ENCODE peak calls at places on chromosomes 4 and X, in eight cellular contexts. G is cardiac muscle cell; N is fibroblast of the aortic adventitia; E is AG09319; B is uterus; C is CD4-positive, alpha-beta T cell; P is GM20000; H is ovary. Z is an unnamed sample.

GRCh38 chr4:90187148-90187884 is 60.1 kb downstream of the CCSER1 start:
- DNase-seq in E (no peak), G (no peak), B (no peak), H (no peak), N (no peak), C (no peak), P (no peak), Z (no peak)

GRCh38 chr4:162274354-162274753 is 110.6 kb upstream of the FSTL5 start:
- DNase-seq in B (no peak), N (no peak), C (no peak), E (no peak), H (no peak), G (no peak), P (peak; percentile 2), Z (no peak)

GRCh38 chr4:154312246-154312645 is 179.4 kb downstream of the DCHS2 start:
- DNase-seq in G (no peak), C (no peak), H (no peak), E (no peak), B (no peak), N (no peak), P (no peak), Z (no peak)

GRCh38 chrX:4935846-4936245 is 1222.4 kb upstream of the PRKX start:
- DNase-seq in H (no peak), E (no peak), G (no peak), P (no peak), B (no peak), C (no peak), N (no peak), Z (no peak)

GRCh38 chr4:73599182-73599581 is 21.1 kb downstream of the RASSF6 start:
- DNase-seq in B (no peak), C (no peak), P (no peak), H (peak; percentile 22), E (peak; percentile 10), G (no peak), N (peak; percentile 74), Z (no peak)

GRCh38 chr4:22643952-22644351 is 48.8 kb upstream of the GBA3 start:
- DNase-seq in C (no peak), P (no peak), H (no peak), N (no peak), G (no peak), B (no peak), E (no peak), Z (no peak)

GRCh38 chrX:149490100-149490499 is 15.0 kb downstream of the IDS start:
- DNase-seq in N (peak; percentile 24), B (no peak), H (no peak), C (no peak), P (no peak), G (no peak), E (no peak), Z (no peak)

GRCh38 chr4:19402666-19403065 is 849.0 kb upstream of the SLIT2 start:
- DNase-seq in H (no peak), G (no peak), B (no peak), P (no peak), E (no peak), C (no peak), N (peak; percentile 68), Z (no peak)

GRCh38 chr4:972651-973424 is 531 bp downstream of the DGKQ start:
- DNase-seq in B (no peak), E (no peak), G (no peak), C (peak; percentile 54), H (no peak), P (peak; percentile 81), N (peak; percentile 12), Z (no peak)

GRCh38 chr4:18075823-18076433 is 54.4 kb upstream of the LCORL start:
- DNase-seq in P (no peak), C (peak; percentile 11), B (peak; percentile 41), G (no peak), E (no peak), H (no peak), N (no peak), Z (no peak)

GRCh38 chr4:47703964-47704363 is 133.9 kb downstream of the CORIN start:
- DNase-seq in G (no peak), B (peak; percentile 19), C (no peak), N (no peak), H (no peak), P (no peak), E (no peak), Z (no peak)

GRCh38 chr4:114282937-114283336 is 303.5 kb upstream of the ARSJ start:
- DNase-seq in N (no peak), C (no peak), G (no peak), B (no peak), P (no peak), H (no peak), E (no peak), Z (no peak)

GRCh38 chrX:20053537-20053936 is 62.7 kb upstream of the BCLAF3 start:
- DNase-seq in E (no peak), H (no peak), G (no peak), N (no peak), C (no peak), P (no peak), B (no peak), Z (no peak)

GRCh38 chr4:52199574-52200338 is 148.7 kb downstream of the SPATA18 start:
- DNase-seq in B (no peak), P (no peak), H (no peak), C (no peak), N (peak; percentile 75), G (no peak), E (peak; percentile 59), Z (no peak)

GRCh38 chrX:48934581-48935331 is 15.9 kb upstream of the PIM2 start:
- DNase-seq in C (peak; percentile 46), G (no peak), B (no peak), H (no peak), E (no peak), N (no peak), P (no peak), Z (no peak)

GRCh38 chr4:1371151-1371830 is 24.3 kb downstream of the UVSSA start:
- DNase-seq in G (no peak), N (no peak), E (no peak), P (no peak), H (no peak), B (no peak), C (no peak), Z (no peak)

GRCh38 chrX:71532753-71533425 is at the start of gene OGT:
- DNase-seq in P (peak; percentile 68), G (peak; percentile 94), C (peak; percentile 94), B (peak; percentile 96), H (peak; percentile 94), E (peak; percentile 97), N (peak; percentile 98), Z (peak; percentile 74)

GRCh38 chrX:119887721-119888425 is 7.8 kb upstream of the AKAP14 start:
- DNase-seq in B (peak; percentile 24), N (no peak), C (peak; percentile 42), H (no peak), G (peak; percentile 65), P (peak; percentile 63), E (no peak), Z (no peak)

GRCh38 chrX:151680805-151681204 is 14.5 kb upstream of the PRRG3 start:
- DNase-seq in B (no peak), N (peak; percentile 19), H (no peak), C (peak; percentile 35), P (peak; percentile 53), G (peak; percentile 60), E (no peak), Z (no peak)

GRCh38 chr4:73867783-73868182 is 1.4 kb upstream of the CXCL1 start:
- DNase-seq in N (no peak), G (no peak), B (no peak), P (no peak), E (no peak), H (no peak), C (no peak), Z (no peak)

GRCh38 chr4:90145331-90145730 is 18.1 kb downstream of the CCSER1 start:
- DNase-seq in P (no peak), C (no peak), B (no peak), H (no peak), N (no peak), E (no peak), G (no peak), Z (no peak)

GRCh38 chr4:98661356-98662054 is 3.1 kb upstream of the TSPAN5 start:
- DNase-seq in H (no peak), G (no peak), B (no peak), N (no peak), E (no peak), C (no peak), P (no peak), Z (no peak)

GRCh38 chr4:98657531-98658286 is 702 bp downstream of the TSPAN5 start:
- DNase-seq in G (peak; percentile 65), C (peak; percentile 23), H (peak; percentile 26), N (peak; percentile 69), E (no peak), B (peak; percentile 41), P (peak; percentile 26), Z (peak; percentile 54)

GRCh38 chr4:98658287-98659105 is at the start of gene TSPAN5:
- DNase-seq in C (peak; percentile 77), B (peak; percentile 71), N (peak; percentile 63), E (peak; percentile 38), P (peak; percentile 88), H (peak; percentile 76), G (peak; percentile 93), Z (peak; percentile 59)

GRCh38 chr4:98659741-98660507 is 1.5 kb upstream of the TSPAN5 start:
- DNase-seq in N (peak; percentile 33), C (no peak), E (no peak), P (peak; percentile 10), G (no peak), B (no peak), H (no peak), Z (no peak)

GRCh38 chr4:98659106-98659592 is 738 bp upstream of the TSPAN5 start:
- DNase-seq in C (no peak), B (no peak), E (no peak), H (peak; percentile 25), N (peak; percentile 60), G (peak; percentile 22), P (no peak), Z (no peak)
- TF ChIP-seq CTCF in C (no peak), B (peak; percentile 9), E (peak; percentile 17), H (no peak), N (peak; percentile 27), G (no peak), P (no peak), Z (no peak)

GRCh38 chr4:119165767-119166166 is 30.1 kb downstream of the MYOZ2 start:
- DNase-seq in P (no peak), B (no peak), H (no peak), E (no peak), C (no peak), G (no peak), N (no peak), Z (no peak)

GRCh38 chr4:119172223-119172622 is 36.6 kb downstream of the MYOZ2 start:
- DNase-seq in B (no peak), G (no peak), E (no peak), N (no peak), H (no peak), C (no peak), P (no peak), Z (no peak)

GRCh38 chr4:119170195-119170594 is 34.6 kb downstream of the MYOZ2 start:
- DNase-seq in G (no peak), C (no peak), N (no peak), B (no peak), H (no peak), E (no peak), P (no peak), Z (no peak)
- TF ChIP-seq CTCF in G (peak; percentile 11), C (no peak), N (no peak), B (no peak), H (no peak), E (no peak), P (no peak), Z (no peak)

GRCh38 chr4:10045481-10045880 is 24.2 kb upstream of the SLC2A9 start:
- DNase-seq in H (no peak), N (no peak), B (no peak), E (no peak), P (no peak), C (no peak), G (no peak), Z (no peak)
- TF ChIP-seq CTCF in H (no peak), N (no peak), B (no peak), E (no peak), P (no peak), C (no peak), G (no peak), Z (no peak)

GRCh38 chr4:32589853-32590252 is 1869.7 kb downstream of the PCDH7 start:
- DNase-seq in P (no peak), C (no peak), N (no peak), G (no peak), H (no peak), E (no peak), B (no peak), Z (no peak)
- TF ChIP-seq CTCF in P (no peak), C (no peak), N (no peak), G (no peak), H (no peak), E (no peak), B (no peak), Z (no peak)

Z was measured in mesothelial cell of epicardium.